ENCODE peak calls at places on chromosomes 1 and 21, in five cellular contexts. One of them, this sample, is unnamed.
A peak's percentile ranks its signal among the peaks of the same experiment; 100 is the strongest.

GRCh38 chr1:160774886-160775719 is 20.9 kb upstream of the LY9 start:
- DNase-seq in right cardiac atrium: no peak
- DNase-seq in astrocyte of the spinal cord: no peak
- DNase-seq in HT1080: peak; percentile 82
- DNase-seq in MCF 10A: no peak
- DNase-seq in this sample: no peak

GRCh38 chr1:61446531-61446991 is 278.4 kb downstream of the TM2D1 start:
- DNase-seq in MCF 10A: no peak
- DNase-seq in astrocyte of the spinal cord: no peak
- DNase-seq in right cardiac atrium: no peak
- DNase-seq in HT1080: no peak
- DNase-seq in this sample: peak; percentile 53

GRCh38 chr1:227328405-227329019 is 10.2 kb upstream of the CDC42BPA start:
- DNase-seq in HT1080: no peak
- DNase-seq in right cardiac atrium: no peak
- DNase-seq in MCF 10A: no peak
- DNase-seq in astrocyte of the spinal cord: no peak
- DNase-seq in this sample: no peak

GRCh38 chr1:195158091-195158490 is 1450.1 kb downstream of the KCNT2 start:
- DNase-seq in right cardiac atrium: no peak
- DNase-seq in MCF 10A: no peak
- DNase-seq in HT1080: no peak
- DNase-seq in astrocyte of the spinal cord: no peak
- DNase-seq in this sample: no peak

GRCh38 chr1:200888349-200888838 is 6.3 kb upstream of the INAVA start:
- DNase-seq in astrocyte of the spinal cord: no peak
- DNase-seq in MCF 10A: peak; percentile 82
- DNase-seq in HT1080: peak; percentile 89
- DNase-seq in right cardiac atrium: no peak
- DNase-seq in this sample: peak; percentile 24

GRCh38 chr21:41786521-41786987 is 19.7 kb upstream of the RIPK4 start:
- DNase-seq in MCF 10A: peak; percentile 95
- DNase-seq in astrocyte of the spinal cord: peak; percentile 46
- DNase-seq in HT1080: peak; percentile 47
- DNase-seq in right cardiac atrium: no peak
- DNase-seq in this sample: no peak

GRCh38 chr1:58818075-58818474 is 34.2 kb upstream of the JUN start:
- DNase-seq in HT1080: peak; percentile 93
- DNase-seq in right cardiac atrium: no peak
- DNase-seq in astrocyte of the spinal cord: peak; percentile 88
- DNase-seq in MCF 10A: peak; percentile 88
- DNase-seq in this sample: peak; percentile 92

GRCh38 chr21:31675960-31676359 is 16.5 kb downstream of the SOD1 start:
- DNase-seq in right cardiac atrium: no peak
- DNase-seq in HT1080: no peak
- DNase-seq in astrocyte of the spinal cord: no peak
- DNase-seq in MCF 10A: no peak
- DNase-seq in this sample: no peak

GRCh38 chr21:15437873-15438272 is 291.9 kb upstream of the USP25 start:
- DNase-seq in HT1080: peak; percentile 39
- DNase-seq in astrocyte of the spinal cord: peak; percentile 87
- DNase-seq in right cardiac atrium: no peak
- DNase-seq in MCF 10A: peak; percentile 33
- DNase-seq in this sample: peak; percentile 57

GRCh38 chr1:22952694-22953391 is 19.8 kb downstream of the LACTBL1 start:
- DNase-seq in astrocyte of the spinal cord: no peak
- DNase-seq in HT1080: no peak
- DNase-seq in right cardiac atrium: peak; percentile 51
- DNase-seq in MCF 10A: no peak
- DNase-seq in this sample: no peak

GRCh38 chr1:112807117-112807516 is 92.0 kb upstream of the PPM1J start:
- DNase-seq in right cardiac atrium: no peak
- DNase-seq in MCF 10A: no peak
- DNase-seq in HT1080: no peak
- DNase-seq in astrocyte of the spinal cord: no peak
- DNase-seq in this sample: no peak

GRCh38 chr1:111197598-111198289 is 2.7 kb downstream of the DENND2D start:
- DNase-seq in astrocyte of the spinal cord: no peak
- DNase-seq in right cardiac atrium: peak; percentile 52
- DNase-seq in HT1080: peak; percentile 57
- DNase-seq in MCF 10A: peak; percentile 44
- DNase-seq in this sample: no peak

GRCh38 chr1:213779228-213779627 is 208.5 kb upstream of the PROX1 start:
- DNase-seq in HT1080: peak; percentile 46
- DNase-seq in astrocyte of the spinal cord: no peak
- DNase-seq in right cardiac atrium: no peak
- DNase-seq in MCF 10A: peak; percentile 32
- DNase-seq in this sample: no peak

GRCh38 chr1:179867493-179868330 is 9.9 kb downstream of the TOR1AIP2 start:
- DNase-seq in MCF 10A: peak; percentile 79
- DNase-seq in astrocyte of the spinal cord: peak; percentile 53
- DNase-seq in right cardiac atrium: no peak
- DNase-seq in HT1080: peak; percentile 59
- DNase-seq in this sample: peak; percentile 53

GRCh38 chr1:27601771-27602509 is 2.0 kb downstream of the AHDC1 start:
- DNase-seq in right cardiac atrium: peak; percentile 84
- DNase-seq in MCF 10A: peak; percentile 22
- DNase-seq in HT1080: peak; percentile 26
- DNase-seq in astrocyte of the spinal cord: no peak
- DNase-seq in this sample: no peak

GRCh38 chr21:41712201-41712600 is 54.7 kb downstream of the RIPK4 start:
- DNase-seq in right cardiac atrium: no peak
- DNase-seq in MCF 10A: no peak
- DNase-seq in HT1080: no peak
- DNase-seq in astrocyte of the spinal cord: no peak
- DNase-seq in this sample: no peak

GRCh38 chr1:205954819-205955404 is 11.7 kb upstream of the SLC26A9 start:
- DNase-seq in astrocyte of the spinal cord: no peak
- DNase-seq in HT1080: no peak
- DNase-seq in MCF 10A: no peak
- DNase-seq in right cardiac atrium: no peak
- DNase-seq in this sample: no peak

GRCh38 chr21:25752389-25752788 is 17.6 kb downstream of the GABPA start:
- DNase-seq in right cardiac atrium: no peak
- DNase-seq in MCF 10A: no peak
- DNase-seq in astrocyte of the spinal cord: no peak
- DNase-seq in HT1080: no peak
- DNase-seq in this sample: no peak

GRCh38 chr1:32605711-32606424 is 44.5 kb downstream of the ZBTB8OS start:
- DNase-seq in MCF 10A: no peak
- DNase-seq in HT1080: no peak
- DNase-seq in astrocyte of the spinal cord: no peak
- DNase-seq in right cardiac atrium: peak; percentile 43
- DNase-seq in this sample: no peak

GRCh38 chr1:48093696-48094518 is 96.7 kb upstream of the TRABD2B start:
- DNase-seq in MCF 10A: peak; percentile 79
- DNase-seq in HT1080: peak; percentile 51
- DNase-seq in astrocyte of the spinal cord: peak; percentile 33
- DNase-seq in right cardiac atrium: peak; percentile 70
- DNase-seq in this sample: peak; percentile 50

GRCh38 chr1:1763657-1764621 is 14.3 kb downstream of the NADK start:
- DNase-seq in MCF 10A: peak; percentile 98
- DNase-seq in astrocyte of the spinal cord: no peak
- DNase-seq in HT1080: no peak
- DNase-seq in right cardiac atrium: peak; percentile 84
- DNase-seq in this sample: peak; percentile 42

GRCh38 chr1:227941509-227942020 is 6.2 kb downstream of the WNT9A start:
- DNase-seq in MCF 10A: no peak
- DNase-seq in HT1080: no peak
- DNase-seq in right cardiac atrium: peak; percentile 66
- DNase-seq in astrocyte of the spinal cord: no peak
- DNase-seq in this sample: no peak

GRCh38 chr21:32624726-32625125 is 12.5 kb upstream of the CFAP298 start:
- DNase-seq in astrocyte of the spinal cord: no peak
- DNase-seq in HT1080: peak; percentile 35
- DNase-seq in right cardiac atrium: no peak
- DNase-seq in MCF 10A: peak; percentile 33
- DNase-seq in this sample: peak; percentile 8

GRCh38 chr1:18329469-18329868 is 151.3 kb upstream of the KLHDC7A start:
- DNase-seq in HT1080: no peak
- DNase-seq in MCF 10A: no peak
- DNase-seq in right cardiac atrium: no peak
- DNase-seq in astrocyte of the spinal cord: no peak
- DNase-seq in this sample: no peak

GRCh38 chr21:41183575-41183974 is 15.6 kb downstream of the BACE2 start:
- DNase-seq in HT1080: no peak
- DNase-seq in MCF 10A: no peak
- DNase-seq in astrocyte of the spinal cord: no peak
- DNase-seq in right cardiac atrium: no peak
- DNase-seq in this sample: no peak

GRCh38 chr1:54715493-54716298 is at the start of gene TTC4:
- DNase-seq in HT1080: peak; percentile 81
- DNase-seq in right cardiac atrium: peak; percentile 93
- DNase-seq in MCF 10A: peak; percentile 85
- DNase-seq in astrocyte of the spinal cord: peak; percentile 83
- DNase-seq in this sample: peak; percentile 79

GRCh38 chr21:36694593-36695282 is 4.2 kb upstream of the SIM2 start:
- DNase-seq in right cardiac atrium: no peak
- DNase-seq in astrocyte of the spinal cord: no peak
- DNase-seq in HT1080: no peak
- DNase-seq in MCF 10A: no peak
- DNase-seq in this sample: no peak

GRCh38 chr21:35861656-35862055 is 198.7 kb downstream of the SETD4 start:
- DNase-seq in HT1080: no peak
- DNase-seq in astrocyte of the spinal cord: no peak
- DNase-seq in right cardiac atrium: no peak
- DNase-seq in MCF 10A: no peak
- DNase-seq in this sample: no peak

GRCh38 chr1:243841507-243841906 is 8.5 kb downstream of the AKT3 start:
- DNase-seq in astrocyte of the spinal cord: peak; percentile 59
- DNase-seq in HT1080: no peak
- DNase-seq in MCF 10A: peak; percentile 36
- DNase-seq in right cardiac atrium: no peak
- DNase-seq in this sample: peak; percentile 35

GRCh38 chr1:155474156-155474555 is 88.4 kb downstream of the ASH1L start:
- DNase-seq in MCF 10A: no peak
- DNase-seq in astrocyte of the spinal cord: no peak
- DNase-seq in right cardiac atrium: no peak
- DNase-seq in HT1080: no peak
- DNase-seq in this sample: no peak

GRCh38 chr1:76666499-76666898 is 200.8 kb upstream of the ST6GALNAC5 start:
- DNase-seq in MCF 10A: no peak
- DNase-seq in HT1080: no peak
- DNase-seq in right cardiac atrium: no peak
- DNase-seq in astrocyte of the spinal cord: no peak
- DNase-seq in this sample: no peak

GRCh38 chr1:242017580-242018233 is 18.8 kb upstream of the MAP1LC3C start:
- DNase-seq in astrocyte of the spinal cord: peak; percentile 32
- DNase-seq in HT1080: peak; percentile 50
- DNase-seq in MCF 10A: peak; percentile 86
- DNase-seq in right cardiac atrium: no peak
- DNase-seq in this sample: peak; percentile 52

GRCh38 chr1:67773462-67773861 is 59.8 kb downstream of the GNG12 start:
- DNase-seq in right cardiac atrium: no peak
- DNase-seq in MCF 10A: no peak
- DNase-seq in HT1080: peak; percentile 58
- DNase-seq in astrocyte of the spinal cord: no peak
- DNase-seq in this sample: no peak

GRCh38 chr1:211635602-211636205 is 39.7 kb downstream of the NEK2 start:
- DNase-seq in MCF 10A: peak; percentile 41
- DNase-seq in HT1080: no peak
- DNase-seq in right cardiac atrium: no peak
- DNase-seq in astrocyte of the spinal cord: peak; percentile 35
- DNase-seq in this sample: no peak

GRCh38 chr1:70071597-70071996 is 133.8 kb downstream of the LRRC40 start:
- DNase-seq in astrocyte of the spinal cord: peak; percentile 74
- DNase-seq in HT1080: no peak
- DNase-seq in right cardiac atrium: no peak
- DNase-seq in MCF 10A: peak; percentile 7
- DNase-seq in this sample: peak; percentile 75

GRCh38 chr1:26546375-26546774 is 16.8 kb downstream of the RPS6KA1 start:
- DNase-seq in right cardiac atrium: no peak
- DNase-seq in HT1080: peak; percentile 40
- DNase-seq in astrocyte of the spinal cord: no peak
- DNase-seq in MCF 10A: no peak
- DNase-seq in this sample: no peak

GRCh38 chr1:173560300-173560699 is 42.6 kb downstream of the SLC9C2 start:
- DNase-seq in HT1080: no peak
- DNase-seq in MCF 10A: no peak
- DNase-seq in right cardiac atrium: no peak
- DNase-seq in astrocyte of the spinal cord: no peak
- DNase-seq in this sample: no peak

This sample was measured in fibroblast of pulmonary artery.